ENCODE peak calls at places on chromosome 10, in four cellular contexts. U is amygdala, Z is T-cell, Y is non-pigmented ciliary epithelial cell. K is an unnamed sample.

GRCh38 chr10:128257404-128257803 is 131.2 kb upstream of the MKI67 start:
- DNase-seq in Y (no peak), Z (no peak), U (no peak), K (no peak)

GRCh38 chr10:124653311-124653710 is 90.9 kb downstream of the FAM53B start:
- DNase-seq in Z (no peak), U (no peak), Y (no peak), K (no peak)

GRCh38 chr10:78336402-78336791 is 302.7 kb downstream of the RPS24 start:
- DNase-seq in Y (peak; percentile 55), U (no peak), Z (no peak), K (no peak)

GRCh38 chr10:86411281-86411841 is 44.8 kb upstream of the GRID1 start:
- DNase-seq in Y (peak; percentile 85), Z (no peak), U (no peak), K (no peak)

GRCh38 chr10:62724465-62724864 is 80.1 kb upstream of the ADO start:
- DNase-seq in U (no peak), Z (no peak), Y (no peak), K (no peak)

GRCh38 chr10:63157845-63158624 is 24.9 kb downstream of the NRBF2 start:
- DNase-seq in U (peak; percentile 36), Z (peak; percentile 16), Y (peak; percentile 78), K (no peak)

GRCh38 chr10:133278577-133279265 is 2.1 kb upstream of the ADAM8 start:
- DNase-seq in U (no peak), Z (peak; percentile 61), Y (peak; percentile 22), K (no peak)

GRCh38 chr10:112535432-112536038 is 88.5 kb downstream of the VTI1A start:
- DNase-seq in Y (no peak), Z (no peak), U (no peak), K (no peak)

GRCh38 chr10:21069929-21070363 is 172.8 kb upstream of the NEBL start:
- DNase-seq in Z (no peak), Y (no peak), U (no peak), K (no peak)

GRCh38 chr10:61097026-61097425 is 153.0 kb upstream of the RHOBTB1 start:
- DNase-seq in U (no peak), Y (peak; percentile 27), Z (no peak), K (no peak)

GRCh38 chr10:132175907-132176581 is 10.7 kb upstream of the DPYSL4 start:
- DNase-seq in Z (no peak), U (peak; percentile 80), Y (no peak), K (peak; percentile 69)